ENCODE peak calls at places on chromosomes 16 and 17, in nine cellular contexts. W, U, C, B, N, Y, E, P and L are unnamed samples.

GRCh38 chr17:45837603-45838002 is 7.1 kb upstream of the SPPL2C start:
- DNase-seq in E (no peak), B (no peak), P (no peak), U (no peak), N (no peak), Y (no peak), C (no peak), W (no peak), L (no peak)

GRCh38 chr16:84819644-84820304 is at the start of gene CRISPLD2:
- DNase-seq in W (peak; percentile 88), B (peak; percentile 91), Y (no peak), C (peak; percentile 99), N (peak; percentile 94), P (no peak), U (peak; percentile 97), E (peak; percentile 75), L (peak; percentile 70)

GRCh38 chr17:41265078-41265477 is at the start of gene KRTAP9-6:
- DNase-seq in P (no peak), U (no peak), C (no peak), W (no peak), B (no peak), N (no peak), Y (no peak), E (no peak), L (no peak)

GRCh38 chr17:37789166-37789565 is 44.3 kb upstream of the HNF1B start:
- DNase-seq in C (no peak), E (no peak), Y (no peak), P (no peak), W (no peak), B (no peak), U (no peak), N (no peak), L (no peak)

GRCh38 chr17:78316867-78317816 is 42.7 kb downstream of the SOCS3 start:
- DNase-seq in N (no peak), E (no peak), P (no peak), B (peak; percentile 94), C (peak; percentile 86), Y (no peak), W (no peak), U (no peak), L (no peak)

GRCh38 chr17:79986441-79987186 is 49.1 kb downstream of the TBC1D16 start:
- DNase-seq in P (no peak), W (no peak), U (no peak), B (peak; percentile 45), N (no peak), C (peak; percentile 80), E (no peak), Y (no peak), L (no peak)

GRCh38 chr16:65663774-65664173 is 541.9 kb upstream of the CDH11 start:
- DNase-seq in E (no peak), P (no peak), N (no peak), Y (no peak), B (no peak), U (no peak), C (no peak), W (no peak), L (no peak)

GRCh38 chr16:10750793-10751192 is 7.2 kb downstream of the NUBP1 start:
- DNase-seq in N (no peak), U (no peak), B (no peak), W (no peak), E (no peak), Y (no peak), C (no peak), P (no peak), L (no peak)

GRCh38 chr17:304461-304860 is 48.1 kb downstream of the RPH3AL start:
- DNase-seq in C (peak; percentile 39), N (no peak), E (no peak), W (no peak), P (no peak), U (peak; percentile 66), Y (no peak), B (no peak), L (no peak)

GRCh38 chr16:81629896-81630631 is 149.0 kb upstream of the PLCG2 start:
- DNase-seq in N (no peak), Y (no peak), B (no peak), P (no peak), E (no peak), U (no peak), C (peak; percentile 65), W (no peak), L (no peak)

GRCh38 chr16:13780841-13781553 is 139.0 kb upstream of the ERCC4 start:
- DNase-seq in C (no peak), W (no peak), E (no peak), Y (no peak), N (no peak), P (no peak), B (no peak), U (no peak), L (no peak)

GRCh38 chr16:54340531-54340930 is 53.9 kb upstream of the IRX3 start:
- DNase-seq in W (no peak), Y (no peak), N (no peak), U (no peak), E (no peak), B (no peak), C (no peak), P (no peak), L (no peak)

GRCh38 chr17:65334391-65334790 is 197.2 kb downstream of the RGS9 start:
- DNase-seq in N (no peak), W (no peak), B (no peak), E (no peak), C (no peak), P (no peak), U (no peak), Y (no peak), L (no peak)

GRCh38 chr17:2243953-2244352 is 59.6 kb downstream of the SMG6 start:
- DNase-seq in C (no peak), P (no peak), W (no peak), B (no peak), N (no peak), Y (no peak), E (no peak), U (no peak), L (no peak)

GRCh38 chr17:32285770-32286517 is 20.3 kb downstream of the RHBDL3 start:
- DNase-seq in W (no peak), E (no peak), Y (no peak), P (no peak), C (no peak), N (no peak), U (no peak), B (no peak), L (no peak)

GRCh38 chr17:27414686-27415085 is 41.6 kb upstream of the KSR1 start:
- DNase-seq in U (no peak), B (no peak), N (no peak), Y (no peak), P (no peak), C (no peak), E (no peak), W (no peak), L (no peak)

GRCh38 chr17:28519236-28519635 is 13.1 kb downstream of the FOXN1 start:
- DNase-seq in B (no peak), U (no peak), Y (no peak), N (no peak), C (no peak), W (no peak), E (peak; percentile 92), P (no peak), L (no peak)

GRCh38 chr17:74729368-74729767 is 7.7 kb upstream of the RAB37 start:
- DNase-seq in B (no peak), W (no peak), N (no peak), Y (no peak), C (no peak), E (no peak), U (no peak), P (no peak), L (no peak)

GRCh38 chr16:27242868-27243590 is 25.5 kb downstream of the NSMCE1 start:
- DNase-seq in N (no peak), W (no peak), U (peak; percentile 74), B (peak; percentile 48), Y (peak; percentile 46), E (no peak), P (peak; percentile 85), C (no peak), L (peak; percentile 88)

GRCh38 chr17:77178050-77178449 is 37.3 kb downstream of the SEC14L1 start:
- DNase-seq in E (no peak), B (no peak), C (no peak), Y (no peak), N (no peak), P (no peak), U (no peak), W (no peak), L (no peak)

GRCh38 chr17:58373923-58374322 is 21.9 kb upstream of the SUPT4H1 start:
- DNase-seq in E (no peak), N (no peak), C (no peak), W (no peak), Y (no peak), P (no peak), U (no peak), B (no peak), L (no peak)

GRCh38 chr17:51365090-51365489 is 104.7 kb downstream of the UTP18 start:
- DNase-seq in N (no peak), C (no peak), E (no peak), P (no peak), Y (no peak), W (no peak), U (no peak), B (no peak), L (no peak)